ENCODE peak calls at places on chromosome 4, in six cellular contexts. L is breast epithelium, O is uterus, F is NB4, D is adrenal gland, J is AG04450. G is an unnamed sample.

GRCh38 chr4:169079942-169080827 is 70.1 kb upstream of the CBR4 start:
- DNase-seq in J (no peak), F (peak; percentile 57), D (peak; percentile 44), L (peak; percentile 56), O (peak; percentile 35), G (peak; percentile 62)

GRCh38 chr4:24971192-24971591 is 58.4 kb upstream of the CCDC149 start:
- DNase-seq in D (no peak), F (peak; percentile 32), J (no peak), O (no peak), L (no peak), G (no peak)

GRCh38 chr4:107579099-107579498 is 140.9 kb downstream of the PAPSS1 start:
- DNase-seq in L (no peak), O (no peak), D (no peak), J (no peak), F (no peak), G (no peak)

GRCh38 chr4:117889978-117890377 is 144.3 kb upstream of the NDST3 start:
- DNase-seq in L (no peak), J (no peak), D (no peak), F (no peak), O (no peak), G (no peak)

GRCh38 chr4:134935320-134935719 is 733.7 kb upstream of the PABPC4L start:
- DNase-seq in D (no peak), L (no peak), O (no peak), J (no peak), F (peak; percentile 30), G (no peak)

GRCh38 chr4:112189754-112190153 is 41.8 kb upstream of the AP1AR start:
- DNase-seq in D (no peak), F (no peak), L (no peak), O (no peak), J (no peak), G (no peak)

GRCh38 chr4:40976343-40976742 is 226.6 kb downstream of the NSUN7 start:
- DNase-seq in O (no peak), D (peak; percentile 70), J (peak; percentile 41), L (no peak), F (peak; percentile 67), G (no peak)

GRCh38 chr4:2432991-2433530 is 14.3 kb downstream of the CFAP99 start:
- DNase-seq in J (no peak), D (no peak), F (no peak), O (no peak), L (no peak), G (no peak)

GRCh38 chr4:77264826-77265225 is 107.8 kb downstream of the CCNG2 start:
- DNase-seq in O (no peak), L (no peak), D (no peak), F (no peak), J (no peak), G (no peak)

GRCh38 chr4:18406220-18406619 is 384.7 kb upstream of the LCORL start:
- DNase-seq in D (no peak), J (no peak), O (no peak), F (no peak), L (no peak), G (no peak)

GRCh38 chr4:7844247-7844991 is 95.2 kb downstream of the AFAP1 start:
- DNase-seq in J (peak; percentile 89), D (peak; percentile 85), O (peak; percentile 73), L (peak; percentile 63), F (peak; percentile 70), G (peak; percentile 86)

GRCh38 chr4:148055844-148056243 is 324.0 kb downstream of the ARHGAP10 start:
- DNase-seq in J (no peak), D (no peak), F (no peak), L (no peak), O (no peak), G (no peak)

GRCh38 chr4:169270810-169271691 is at the start of gene SH3RF1:
- DNase-seq in F (peak; percentile 74), D (peak; percentile 82), J (peak; percentile 58), O (peak; percentile 90), L (peak; percentile 86), G (peak; percentile 95)

GRCh38 chr4:35772291-35772690 is 472.0 kb downstream of the ARAP2 start:
- DNase-seq in D (no peak), F (no peak), J (no peak), L (no peak), O (no peak), G (no peak)

DNA sequence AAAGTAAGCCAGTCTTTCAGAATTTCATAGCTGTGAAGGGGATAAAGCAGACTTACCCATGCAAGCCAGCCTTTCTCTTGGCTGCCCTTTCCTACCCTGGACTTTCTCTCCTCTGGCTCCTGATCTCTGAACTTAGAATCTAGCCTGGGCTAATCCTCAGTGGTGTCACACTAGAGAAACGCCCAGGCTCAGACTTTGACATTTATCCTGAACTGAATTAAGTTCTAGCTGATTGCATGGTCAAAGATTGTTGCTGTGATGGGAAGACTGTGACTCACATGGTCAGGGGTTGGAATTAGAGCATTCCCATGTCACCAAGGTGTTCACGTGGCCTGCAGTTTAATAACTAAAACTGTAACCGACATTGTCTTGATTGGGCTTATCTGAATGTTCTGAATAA is 469.5 kb upstream of the FAT1 start:
- DNase-seq in F (no peak), L (no peak), O (no peak), J (no peak), D (no peak), G (no peak)
- TF ChIP-seq CTCF in F (no peak), L (no peak), O (no peak), J (no peak), D (no peak), G (no peak)

GRCh38 chr4:115852767-115853091 is 739.3 kb upstream of the NDST4 start:
- DNase-seq in L (no peak), O (no peak), J (no peak), F (no peak), D (no peak), G (no peak)
- TF ChIP-seq CTCF in L (no peak), O (no peak), J (no peak), F (no peak), D (no peak), G (no peak)

GRCh38 chr4:80219301-80220025 is 22.2 kb downstream of the PRDM8 start:
- DNase-seq in O (no peak), D (no peak), L (no peak), J (no peak), F (no peak), G (no peak)

GRCh38 chr4:80210549-80210948 is 13.2 kb downstream of the PRDM8 start:
- DNase-seq in O (no peak), D (no peak), L (no peak), F (no peak), J (no peak), G (no peak)

GRCh38 chr4:80213117-80213815 is 16.0 kb downstream of the PRDM8 start:
- DNase-seq in J (no peak), O (no peak), F (no peak), D (no peak), L (no peak), G (no peak)

GRCh38 chr4:80216100-80216761 is 18.9 kb downstream of the PRDM8 start:
- DNase-seq in L (no peak), F (peak; percentile 77), J (no peak), O (no peak), D (no peak), G (no peak)

DNA sequence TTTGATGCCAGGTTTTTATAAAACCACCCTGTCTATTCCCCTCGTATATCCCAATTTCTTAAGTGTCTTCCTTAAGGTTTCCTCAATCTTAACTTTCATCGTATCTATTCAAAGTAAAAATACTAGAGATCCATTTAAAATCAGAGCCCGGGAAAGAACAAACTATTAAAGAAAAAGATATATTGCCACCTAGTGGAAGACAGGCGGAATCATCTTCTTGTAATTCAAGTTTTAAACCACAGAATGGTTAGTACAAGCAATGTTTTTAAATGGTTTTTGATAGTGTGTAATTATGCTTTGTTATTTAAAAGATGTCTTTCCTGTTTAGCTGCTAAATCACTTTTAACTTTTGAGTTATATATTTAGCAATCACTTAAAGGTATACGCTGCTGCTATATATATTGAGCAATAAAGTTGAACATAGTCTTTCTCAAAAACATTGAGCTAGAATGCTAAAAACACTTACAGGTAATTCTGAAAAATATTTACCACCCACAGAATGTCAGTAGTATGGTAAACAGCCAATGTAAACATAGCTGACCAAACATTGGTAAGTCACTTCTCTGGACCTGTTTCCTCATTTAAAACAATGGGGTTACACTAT is 18.2 kb downstream of the PRDM8 start:
- DNase-seq in J (no peak), D (no peak), O (no peak), F (peak; percentile 56), L (no peak), G (no peak)
- TF ChIP-seq CTCF in J (peak; percentile 67), D (peak; percentile 58), O (peak; percentile 67), F (peak; percentile 6), L (peak; percentile 65), G (peak; percentile 40)

GRCh38 chr4:99457270-99457669 is 22.1 kb upstream of the ADH7 start:
- DNase-seq in L (no peak), O (no peak), F (no peak), D (no peak), J (no peak), G (no peak)
- TF ChIP-seq CTCF in L (no peak), O (no peak), F (no peak), D (no peak), J (peak; percentile 41), G (no peak)

DNA sequence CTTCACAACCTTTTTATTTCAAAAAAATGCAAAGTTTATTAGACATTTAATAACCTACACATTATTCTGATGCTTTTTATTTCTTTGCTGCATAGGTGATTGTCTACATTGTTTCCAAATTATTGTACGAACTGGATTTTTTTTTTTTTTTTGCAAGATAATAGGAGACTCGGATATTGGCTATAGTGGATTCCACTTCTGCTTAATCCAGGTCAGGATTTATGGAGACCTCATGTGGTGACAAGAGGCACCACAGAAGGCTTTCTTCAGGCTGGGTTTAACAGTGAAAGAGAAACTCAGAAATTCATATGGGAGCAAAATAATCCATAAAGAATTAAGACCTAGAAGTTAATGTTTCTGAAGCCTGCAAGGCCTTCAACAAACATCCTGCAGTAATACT is 2.4 kb upstream of the SLIT2 start:
- DNase-seq in O (no peak), D (no peak), F (peak; percentile 39), L (no peak), J (no peak), G (no peak)
- TF ChIP-seq CTCF in O (peak; percentile 18), D (peak; percentile 26), F (peak; percentile 34), L (no peak), J (peak; percentile 66), G (no peak)

GRCh38 chr4:152937535-152938236 is 1.6 kb downstream of the FHDC1 start:
- DNase-seq in F (peak; percentile 27), J (no peak), D (no peak), L (no peak), O (peak; percentile 21), G (no peak)

GRCh38 chr4:152937280-152937534 is 1.1 kb downstream of the FHDC1 start:
- DNase-seq in O (no peak), L (no peak), D (no peak), J (no peak), F (no peak), G (no peak)

GRCh38 chr4:152936446-152937279 is 540 bp downstream of the FHDC1 start:
- DNase-seq in F (peak; percentile 14), D (no peak), O (peak; percentile 29), J (no peak), L (peak; percentile 55), G (no peak)

GRCh38 chr4:152935661-152936445 is at the start of gene FHDC1:
- DNase-seq in D (no peak), F (peak; percentile 23), J (no peak), O (no peak), L (peak; percentile 84), G (no peak)

GRCh38 chr4:152935138-152935537 is 985 bp upstream of the FHDC1 start:
- DNase-seq in D (no peak), J (no peak), F (peak; percentile 52), L (peak; percentile 61), O (no peak), G (no peak)
- TF ChIP-seq CTCF in D (no peak), J (no peak), F (peak; percentile 24), L (no peak), O (no peak), G (no peak)